ENCODE peak calls at places on chromosomes 12 and 14, in five cellular contexts. K, D, N, B and H are unnamed samples. For H3K27me3, the result is how much of the 10 kb centered on the place peaks cover.

GRCh38 chr12:76384560-76384959 is 36.3 kb upstream of the BBS10 start:
- DNase-seq in K (no peak), D (no peak), N (no peak), B (no peak), H (no peak)

GRCh38 chr12:31506907-31507306 is 84.0 kb downstream of the DENND5B start:
- DNase-seq in K (no peak), D (no peak), N (no peak), B (no peak), H (no peak)

GRCh38 chr12:132698336-132698735 is 10.9 kb downstream of the PXMP2 start:
- DNase-seq in K (no peak), D (no peak), N (no peak), B (no peak), H (no peak)

GRCh38 chr14:57889245-57889644 is 23.4 kb upstream of the SLC35F4 start:
- DNase-seq in K (no peak), D (no peak), N (no peak), B (no peak), H (peak)

GRCh38 chr14:33930464-33930863 is 20.4 kb downstream of the EGLN3 start:
- DNase-seq in K (no peak), D (no peak), N (no peak), B (no peak), H (no peak)

GRCh38 chr14:65354131-65354530 is 58.4 kb upstream of the FUT8 start:
- DNase-seq in K (no peak), D (no peak), N (no peak), B (no peak), H (no peak)

GRCh38 chr12:117360551-117361311 is 695 bp downstream of the NOS1 start:
- DNase-seq in K (no peak), D (peak), N (no peak), B (no peak), H (no peak)

GRCh38 chr12:88782357-88782756 is 202.1 kb upstream of the KITLG start:
- DNase-seq in K (no peak), D (no peak), N (no peak), B (no peak), H (no peak)

GRCh38 chr12:91786490-91787272 is 359.0 kb downstream of the BTG1 start:
- DNase-seq in K (no peak), D (no peak), N (no peak), B (no peak), H (no peak)

DNA sequence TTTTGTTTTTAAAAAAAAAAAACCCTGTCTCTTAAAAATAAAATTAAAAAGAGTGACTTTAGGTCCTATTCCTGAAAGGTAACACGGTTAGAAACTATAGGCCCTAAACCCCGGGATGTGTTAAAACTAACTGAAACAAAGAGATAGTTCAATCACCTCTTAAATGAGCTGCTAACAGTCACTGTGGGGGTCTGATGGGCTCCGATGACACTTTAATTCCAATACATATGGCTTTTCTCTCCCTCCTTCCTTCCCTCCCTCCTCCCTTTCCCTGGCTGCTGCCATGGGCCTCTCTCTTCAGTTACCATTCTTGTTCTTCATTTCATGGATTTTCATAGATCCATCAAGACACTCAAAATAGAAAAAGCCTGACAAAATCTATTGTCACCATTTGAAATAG is 76.6 kb downstream of the RNF34 start:
- DNase-seq in K (no peak), D (no peak), N (no peak), B (no peak), H (no peak)
- H3K27ac ChIP-seq in K (no peak), D (no peak), N (no peak), B (no peak), H (no peak)

GRCh38 chr14:91454155-91454554 is 36.5 kb upstream of the CCDC88C start:
- DNase-seq in K (no peak), D (no peak), N (no peak), B (no peak), H (no peak)

GRCh38 chr14:91456283-91456682 is 38.7 kb upstream of the CCDC88C start:
- DNase-seq in K (no peak), D (no peak), N (no peak), B (no peak), H (no peak)

GRCh38 chr14:91458612-91459011 is 41.0 kb upstream of the CCDC88C start:
- DNase-seq in K (no peak), D (no peak), N (no peak), B (no peak), H (no peak)

GRCh38 chr14:91454580-91454979 is 37.0 kb upstream of the CCDC88C start:
- DNase-seq in K (no peak), D (no peak), N (no peak), B (no peak), H (no peak)

GRCh38 chr14:91453744-91454143 is 36.1 kb upstream of the CCDC88C start:
- DNase-seq in K (no peak), D (no peak), N (no peak), B (no peak), H (no peak)
- TF ChIP-seq POLR2AphosphoS5 in K (no peak), D (peak), N (no peak), B (no peak), H (no peak)

GRCh38 chr12:114686421-114687268 is 2.7 kb upstream of the TBX3 start:
- DNase-seq in K (no peak), D (no peak), N (no peak), B (no peak), H (no peak)
- H3K27me3 ChIP-seq in K (under half), D (under half), N (under half), B (under half), H (under half)

DNA sequence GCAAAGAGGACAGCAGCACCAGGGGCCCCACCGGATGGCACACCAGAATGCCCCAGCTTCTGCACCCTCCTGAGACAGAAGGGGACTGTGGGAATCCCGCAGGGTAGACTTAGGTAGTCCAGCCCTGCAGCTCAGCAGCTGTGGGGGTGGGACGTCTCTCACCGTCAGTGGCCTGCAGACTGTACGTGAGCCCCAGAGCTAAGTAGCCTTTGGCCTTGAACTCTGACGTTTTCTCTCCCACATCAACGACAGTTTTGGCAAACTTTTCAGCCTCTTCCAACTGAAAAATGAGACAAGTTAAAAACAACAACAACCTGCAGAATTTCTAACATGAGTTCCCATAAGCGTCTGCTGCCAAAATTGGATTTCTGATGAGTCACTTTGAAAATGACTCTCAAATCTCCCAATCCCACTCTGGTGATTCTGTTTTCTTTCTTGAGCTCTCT is 161.4 kb downstream of the TTC7B start:
- DNase-seq in K (no peak), D (no peak), N (no peak), B (peak), H (no peak)
- H3K27ac ChIP-seq in K (no peak), D (peak), N (no peak), B (no peak), H (no peak)

GRCh38 chr14:21510735-21511657 is at the start of gene METTL3:
- DNase-seq in K (peak), D (peak), N (peak), B (peak), H (peak)

GRCh38 chr14:21509432-21510143 is 1.6 kb downstream of the METTL3 start:
- DNase-seq in K (no peak), D (no peak), N (no peak), B (no peak), H (no peak)

GRCh38 chr14:21505009-21505553 is 6.1 kb downstream of the METTL3 start:
- DNase-seq in K (no peak), D (no peak), N (no peak), B (no peak), H (no peak)

GRCh38 chr14:21503376-21503775 is 7.8 kb downstream of the METTL3 start:
- DNase-seq in K (no peak), D (no peak), N (no peak), B (no peak), H (no peak)

DNA sequence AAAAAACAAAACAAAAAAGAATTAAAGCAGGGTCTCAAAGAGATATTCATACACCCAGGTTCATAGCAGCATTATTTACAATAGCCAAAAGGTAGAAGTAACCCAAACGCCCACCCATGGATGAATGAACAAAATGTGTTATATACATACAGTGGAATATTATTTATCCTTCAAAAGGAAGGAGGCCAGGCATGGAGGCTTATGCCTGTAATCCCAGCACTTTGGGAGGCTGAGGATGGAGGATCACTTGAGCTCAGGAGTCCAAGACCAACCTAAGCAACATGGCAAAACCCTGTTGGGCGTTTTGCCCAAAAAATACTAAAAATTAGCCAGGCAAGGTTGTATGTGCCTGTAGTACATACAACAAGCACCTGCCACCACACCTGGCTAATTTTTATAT is 4.6 kb downstream of the METTL3 start:
- DNase-seq in K (no peak), D (no peak), N (no peak), B (no peak), H (no peak)
- TF ChIP-seq POLR2AphosphoS5 in K (no peak), D (no peak), N (no peak), B (no peak), H (no peak)

DNA sequence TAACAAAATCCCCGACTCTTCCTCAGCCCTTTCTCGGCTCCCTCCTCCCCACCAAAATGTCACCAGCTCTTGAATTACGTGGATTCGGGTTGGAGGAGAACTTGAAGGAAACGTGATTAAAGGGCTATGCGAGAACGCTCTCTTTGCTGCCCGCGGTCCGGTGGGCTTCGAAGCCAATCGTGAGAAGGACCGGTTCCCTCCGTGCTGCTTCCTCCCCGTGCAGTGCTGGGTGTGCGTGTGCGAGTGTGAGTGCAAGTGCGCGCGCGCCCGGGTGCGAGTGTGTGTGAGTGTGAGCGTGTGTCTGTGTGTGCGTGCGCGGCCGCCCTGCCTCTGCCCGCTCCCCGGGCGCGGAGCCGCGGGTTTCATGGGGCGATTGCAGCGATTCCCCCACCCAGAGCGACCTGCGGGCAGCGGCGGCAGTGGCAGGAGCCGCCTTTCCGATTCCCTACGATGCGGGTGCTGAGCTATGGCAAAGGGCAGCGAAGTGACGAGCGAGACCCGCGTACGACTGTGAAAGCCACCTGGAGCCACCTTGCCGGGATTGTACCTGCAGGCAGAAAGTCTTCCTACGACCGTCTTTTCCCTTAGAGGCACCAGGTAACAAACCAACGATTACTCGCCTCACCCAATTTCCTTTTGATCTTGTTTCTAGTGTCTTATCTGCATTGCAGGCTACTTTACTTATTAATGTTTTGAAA is 1.4 kb downstream of the LRFN5 start:
- DNase-seq in K (no peak), D (no peak), N (no peak), B (no peak), H (no peak)
- H3K27me3 ChIP-seq in K (under half), D (under half), N (under half), B (under half), H (under half)

DNA sequence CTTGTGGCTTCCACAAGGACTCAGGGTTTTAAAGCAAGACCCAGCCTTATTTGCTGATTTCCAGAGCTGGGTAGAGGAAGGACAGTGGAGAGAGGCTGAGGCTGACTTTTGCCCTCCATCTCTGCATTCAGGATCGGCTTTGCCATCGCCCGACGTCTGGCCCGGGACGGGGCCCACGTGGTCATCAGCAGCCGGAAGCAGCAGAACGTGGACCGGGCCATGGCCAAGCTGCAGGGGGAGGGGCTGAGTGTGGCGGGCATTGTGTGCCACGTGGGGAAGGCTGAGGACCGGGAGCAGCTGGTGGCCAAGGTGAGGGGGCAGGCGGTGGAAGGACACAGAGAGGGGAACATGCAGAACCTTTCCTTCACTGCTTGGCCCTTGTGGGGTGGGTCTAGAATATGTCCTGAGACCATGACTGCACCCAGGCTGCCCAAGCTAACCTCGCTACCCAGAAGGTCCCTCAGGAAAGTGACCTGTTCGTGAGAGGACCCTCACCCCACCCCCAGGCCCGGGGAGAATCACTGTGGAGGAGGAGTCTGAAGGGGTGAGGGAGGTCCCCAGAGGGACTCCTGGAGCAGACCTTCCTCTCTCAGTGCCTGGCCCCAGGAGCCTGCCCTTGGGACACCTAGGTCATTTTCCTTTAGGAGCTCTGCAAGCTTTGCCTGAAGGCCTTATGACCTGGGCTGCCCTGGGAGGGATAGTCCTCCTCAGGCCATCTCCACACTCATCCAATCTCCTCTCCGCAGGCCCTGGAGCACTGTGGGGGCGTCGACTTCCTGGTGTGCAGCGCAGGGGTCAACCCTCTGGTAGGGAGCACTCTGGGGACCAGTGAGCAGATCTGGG is 3.1 kb downstream of the DHRS2 start:
- DNase-seq in K (no peak), D (no peak), N (no peak), B (peak), H (no peak)
- H3K27ac ChIP-seq in K (no peak), D (no peak), N (no peak), B (peak), H (peak)

GRCh38 chr14:100159107-100159864 is at the start of gene DEGS2:
- DNase-seq in K (no peak), D (peak), N (no peak), B (no peak), H (no peak)
- TF ChIP-seq POLR2AphosphoS5 in K (no peak), D (no peak), N (no peak), B (no peak), H (no peak)

GRCh38 chr14:63496837-63497400 is 46.3 kb downstream of the PPP2R5E start:
- DNase-seq in K (no peak), D (no peak), N (no peak), B (no peak), H (no peak)

GRCh38 chr14:63487724-63488123 is 55.5 kb downstream of the PPP2R5E start:
- DNase-seq in K (no peak), D (no peak), N (no peak), B (no peak), H (no peak)

GRCh38 chr14:63492391-63492790 is 50.8 kb downstream of the PPP2R5E start:
- DNase-seq in K (no peak), D (no peak), N (no peak), B (no peak), H (no peak)

DNA sequence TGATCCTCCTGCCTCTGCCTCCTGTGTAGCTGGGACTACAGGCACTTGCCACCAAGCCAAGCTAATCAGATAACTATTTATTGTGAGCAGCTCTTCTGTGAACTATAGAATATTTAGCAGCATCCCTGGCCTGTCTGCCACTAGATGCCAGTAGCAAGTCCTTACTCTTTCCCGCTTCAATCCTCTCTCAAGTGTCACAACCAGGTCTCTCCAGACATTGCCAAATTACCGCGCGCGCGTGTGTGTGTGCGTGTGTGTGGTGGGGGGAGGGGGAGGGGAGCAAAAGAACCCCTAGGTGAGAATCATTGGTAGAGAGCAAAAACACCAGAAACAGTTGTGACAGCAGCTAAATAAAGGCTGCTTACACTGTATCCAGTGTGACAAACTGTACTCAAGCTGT is 49.9 kb downstream of the PPP2R5E start:
- DNase-seq in K (peak), D (peak), N (peak), B (no peak), H (no peak)
- H3K27me3 ChIP-seq in K (under half), D (under half), N (under half), B (under half), H (under half)